ENCODE peak calls at places on chromosome 5, in seven cellular contexts. S is tibial artery, R is NCI-H226, O is foreskin melanocyte, D is LHCN-M2, T is NCI-H510A treated with DMSO at 0.1 percent for 48 hours, F is osteoblast. P is an unnamed sample.

GRCh38 chr5:173825215-173825865 is 62.8 kb upstream of the CPEB4 start:
- DNase-seq in S (peak; percentile 50), R (peak; percentile 29), O (no peak), D (peak; percentile 19), T (no peak), F (no peak), P (no peak)

GRCh38 chr5:140181525-140181924 is 6.5 kb downstream of the CYSTM1 start:
- DNase-seq in S (no peak), R (no peak), O (no peak), D (no peak), T (no peak), F (no peak), P (no peak)

GRCh38 chr5:59592101-59592500 is 301.4 kb downstream of the PDE4D start:
- DNase-seq in S (no peak), R (no peak), O (no peak), D (peak; percentile 79), T (peak; percentile 22), F (peak; percentile 45), P (peak; percentile 91)

GRCh38 chr5:19733612-19734495 is 254.1 kb downstream of the CDH18 start:
- DNase-seq in S (no peak), R (no peak), O (no peak), D (no peak), T (no peak), F (no peak), P (no peak)

GRCh38 chr5:110855961-110856360 is 117.2 kb downstream of the SLC25A46 start:
- DNase-seq in S (no peak), R (no peak), O (no peak), D (peak; percentile 66), T (no peak), F (no peak), P (no peak)

GRCh38 chr5:147479431-147479830 is 30.4 kb downstream of the DPYSL3 start:
- DNase-seq in S (no peak), R (no peak), O (no peak), D (no peak), T (no peak), F (no peak), P (no peak)

GRCh38 chr5:173581408-173582197 is 34.8 kb downstream of the BOD1 start:
- DNase-seq in S (no peak), R (no peak), O (no peak), D (no peak), T (no peak), F (no peak), P (no peak)

GRCh38 chr5:35924950-35925722 is 13.3 kb downstream of the CAPSL start:
- DNase-seq in S (no peak), R (peak; percentile 61), O (peak; percentile 38), D (peak; percentile 68), T (no peak), F (peak; percentile 86), P (peak; percentile 57)

GRCh38 chr5:178326054-178326715 is 93.6 kb upstream of the PHYKPL start:
- DNase-seq in S (no peak), R (no peak), O (no peak), D (peak; percentile 14), T (no peak), F (no peak), P (no peak)

GRCh38 chr5:142939884-142940283 is 169.7 kb downstream of the ARHGAP26 start:
- DNase-seq in S (no peak), R (no peak), O (no peak), D (no peak), T (no peak), F (no peak), P (no peak)

GRCh38 chr5:80246995-80247729 is 8.7 kb downstream of the SERINC5 start:
- DNase-seq in S (peak; percentile 68), R (peak; percentile 93), O (no peak), D (peak; percentile 89), T (peak; percentile 71), F (peak; percentile 80), P (peak; percentile 92)

GRCh38 chr5:81161012-81161601 is 72.0 kb upstream of the CKMT2 start:
- DNase-seq in S (no peak), R (no peak), O (no peak), D (no peak), T (no peak), F (no peak), P (no peak)

GRCh38 chr5:38323645-38324295 is 65.4 kb downstream of the EGFLAM start:
- DNase-seq in S (no peak), R (peak; percentile 80), O (no peak), D (peak; percentile 68), T (no peak), F (peak; percentile 72), P (peak; percentile 53)